ENCODE peak calls at places on chromosomes 3 and 15, in nine cellular contexts. R is stimulated activated CD4-positive, alpha-beta T cell treated with anti-CD3 and anti-CD28 coated beads, Interleukin-4, amount 100 ng/mL, for 24 hours; P is putamen; C is GM04504; K is MCF 10A; F is germinal center; J is activated CD4-positive, alpha-beta T cell treated with anti-CD3 and anti-CD28 coated beads for 48 hours; V is GM13977; L is DMS 273 treated with DMSO at 0.1 percent for 48 hours. D is an unnamed sample.

GRCh38 chr3:88307666-88308065 is 157.9 kb downstream of the C3orf38 start:
- DNase-seq in F (no peak), C (no peak), V (no peak), L (no peak), R (no peak), P (no peak), K (no peak), J (no peak), D (no peak)

GRCh38 chr3:170383567-170383966 is 26.1 kb downstream of the SKIL start:
- DNase-seq in L (no peak), C (peak), V (no peak), P (no peak), R (no peak), J (no peak), K (no peak), F (no peak), D (no peak)

GRCh38 chr3:153305189-153305588 is 143.2 kb downstream of the RAP2B start:
- DNase-seq in C (no peak), R (no peak), K (no peak), J (no peak), V (no peak), L (no peak), P (no peak), F (no peak), D (no peak)

GRCh38 chr3:84165278-84165677 is 793.5 kb upstream of the CADM2 start:
- DNase-seq in F (no peak), L (no peak), C (no peak), K (peak), R (no peak), P (no peak), V (no peak), J (no peak), D (peak)

GRCh38 chr15:101003076-101003475 is 83.9 kb downstream of the LRRK1 start:
- DNase-seq in F (no peak), R (no peak), K (no peak), C (no peak), V (no peak), L (no peak), J (no peak), P (no peak), D (no peak)

GRCh38 chr3:184531580-184532290 is 29.9 kb upstream of the EPHB3 start:
- DNase-seq in J (no peak), L (peak), P (no peak), V (no peak), K (no peak), R (no peak), C (no peak), F (no peak), D (no peak)

GRCh38 chr15:100559330-100559729 is 30.6 kb upstream of the CERS3 start:
- DNase-seq in V (no peak), P (no peak), R (no peak), J (no peak), L (no peak), C (peak), F (no peak), K (peak), D (no peak)

GRCh38 chr15:95897651-95898050 is 432.8 kb upstream of the NR2F2 start:
- DNase-seq in F (no peak), R (no peak), L (no peak), P (no peak), V (no peak), C (no peak), J (no peak), K (no peak), D (no peak)

GRCh38 chr3:33911525-33912322 is 113.3 kb downstream of the PDCD6IP start:
- DNase-seq in J (no peak), R (no peak), P (peak), V (no peak), L (no peak), F (no peak), K (peak), C (peak), D (peak)

GRCh38 chr15:70493787-70494514 is 269.4 kb downstream of the UACA start:
- DNase-seq in L (no peak), J (no peak), P (no peak), C (no peak), K (no peak), V (no peak), R (no peak), F (no peak), D (no peak)

GRCh38 chr15:51720201-51720995 is 17.1 kb downstream of the LYSMD2 start:
- DNase-seq in K (no peak), L (no peak), C (no peak), P (no peak), R (no peak), J (no peak), V (no peak), F (no peak), D (no peak)

GRCh38 chr3:13235079-13235478 is 161.8 kb upstream of the IQSEC1 start:
- DNase-seq in V (no peak), F (no peak), J (peak), C (no peak), R (no peak), L (no peak), K (no peak), P (no peak), D (no peak)

GRCh38 chr15:31272558-31273257 is 53.9 kb upstream of the KLF13 start:
- DNase-seq in L (no peak), V (no peak), K (no peak), P (no peak), F (no peak), R (peak), C (no peak), J (no peak), D (no peak)

GRCh38 chr3:143011705-143012104 is 10.3 kb downstream of the U2SURP start:
- DNase-seq in V (no peak), L (no peak), C (no peak), R (no peak), P (no peak), F (no peak), K (no peak), J (no peak), D (no peak)

GRCh38 chr15:27201425-27201824 is 230.4 kb downstream of the GABRG3 start:
- DNase-seq in P (no peak), J (no peak), V (no peak), F (no peak), K (no peak), C (no peak), R (no peak), L (no peak), D (no peak)

GRCh38 chr3:15064835-15065549 is at the start of gene MRPS25:
- DNase-seq in C (peak), P (peak), L (peak), K (peak), R (peak), J (peak), V (peak), F (peak), D (peak)

GRCh38 chr3:134904333-134904771 is 109.3 kb downstream of the EPHB1 start:
- DNase-seq in R (peak), J (peak), V (peak), P (no peak), F (no peak), L (no peak), K (no peak), C (no peak), D (no peak)

GRCh38 chr15:58742424-58743160 is 6.9 kb downstream of the ADAM10 start:
- DNase-seq in P (no peak), J (no peak), C (peak), K (no peak), L (no peak), F (no peak), R (no peak), V (no peak), D (no peak)

GRCh38 chr3:168977696-168978374 is 685.7 kb downstream of the MECOM start:
- DNase-seq in L (peak), K (no peak), R (no peak), F (no peak), V (no peak), J (no peak), C (no peak), P (no peak), D (no peak)

GRCh38 chr3:50138266-50139230 is 16.6 kb upstream of the SEMA3F start:
- DNase-seq in C (no peak), F (no peak), K (peak), R (no peak), V (no peak), J (no peak), P (no peak), L (no peak), D (no peak)

GRCh38 chr3:197104738-197105137 is 75.1 kb upstream of the MELTF start:
- DNase-seq in L (no peak), K (peak), C (no peak), R (no peak), J (no peak), P (no peak), F (no peak), V (no peak), D (no peak)

GRCh38 chr15:48494646-48495045 is 150.9 kb downstream of the FBN1 start:
- DNase-seq in J (no peak), R (no peak), K (no peak), V (no peak), F (no peak), P (no peak), L (no peak), C (peak), D (no peak)

GRCh38 chr3:52406231-52406661 is 38.7 kb downstream of the SEMA3G start:
- DNase-seq in L (no peak), C (no peak), R (no peak), P (no peak), K (no peak), J (no peak), V (no peak), F (no peak), D (no peak)

GRCh38 chr15:85752591-85752990 is 42.1 kb downstream of the KLHL25 start:
- DNase-seq in F (no peak), L (no peak), C (no peak), V (no peak), K (peak), R (no peak), J (no peak), P (no peak), D (no peak)

GRCh38 chr15:62569460-62570404 is 404.6 kb upstream of the C2CD4B start:
- DNase-seq in V (no peak), F (no peak), R (no peak), P (no peak), C (peak), J (no peak), L (no peak), K (peak), D (no peak)

GRCh38 chr3:2770451-2770850 is 339.7 kb downstream of the IL5RA start:
- DNase-seq in C (no peak), L (no peak), K (no peak), R (no peak), F (no peak), V (no peak), P (no peak), J (no peak), D (no peak)

GRCh38 chr3:138140940-138141339 is 8.8 kb upstream of the A4GNT start:
- DNase-seq in J (no peak), P (no peak), C (no peak), V (no peak), F (no peak), R (no peak), K (no peak), L (no peak), D (no peak)

GRCh38 chr15:70160267-70160666 is 62.5 kb upstream of the TLE3 start:
- DNase-seq in C (no peak), R (no peak), K (peak), J (no peak), P (no peak), V (no peak), L (no peak), F (no peak), D (no peak)

GRCh38 chr15:68617001-68617400 is 38.2 kb downstream of the CORO2B start:
- DNase-seq in R (no peak), V (no peak), P (no peak), K (no peak), L (no peak), F (no peak), J (no peak), C (no peak), D (no peak)

GRCh38 chr15:78950343-78950742 is 5.5 kb upstream of the CTSH start:
- DNase-seq in J (no peak), V (no peak), K (no peak), C (no peak), L (no peak), R (no peak), F (no peak), P (no peak), D (no peak)

GRCh38 chr3:71050133-71050520 is 533.4 kb downstream of the FOXP1 start:
- DNase-seq in J (no peak), V (no peak), L (no peak), F (no peak), P (no peak), R (no peak), C (no peak), K (no peak), D (no peak)

GRCh38 chr15:78800806-78801205 is 10.5 kb downstream of the ADAMTS7 start:
- DNase-seq in V (no peak), J (no peak), K (no peak), P (no peak), R (no peak), C (no peak), F (no peak), L (no peak), D (no peak)

GRCh38 chr3:140585828-140586227 is 92.0 kb upstream of the TRIM42 start:
- DNase-seq in P (no peak), J (no peak), C (no peak), F (no peak), V (no peak), L (no peak), R (no peak), K (no peak), D (peak)

GRCh38 chr15:70259640-70260066 is 161.9 kb upstream of the TLE3 start:
- DNase-seq in C (no peak), F (peak), R (no peak), J (no peak), V (no peak), L (no peak), P (no peak), K (no peak), D (no peak)

GRCh38 chr3:149466192-149466591 is 8.3 kb upstream of the TM4SF4 start:
- DNase-seq in C (no peak), K (peak), L (no peak), F (no peak), J (no peak), V (no peak), R (no peak), P (no peak), D (peak)

D was measured in HS-5.